ENCODE peak calls at places on chromosomes 11 and 22, in seven cellular contexts. E, H, Z, C, J, K and A are unnamed samples.

GRCh38 chr22:26568207-26568706 is 21.7 kb downstream of the TPST2 start:
- ATAC-seq in E (peak; percentile 88), H (no peak), Z (no peak), C (no peak), J (no peak), K (peak; percentile 82), A (no peak)

GRCh38 chr11:65429724-65430405 is 7.3 kb downstream of the NEAT1 start:
- ATAC-seq in E (peak; percentile 11), H (peak; percentile 37), Z (no peak), C (no peak), J (no peak), K (peak; percentile 5), A (peak; percentile 9)

GRCh38 chr11:43497144-43497543 is 138.4 kb downstream of the TTC17 start:
- ATAC-seq in E (peak; percentile 36), H (no peak), Z (no peak), C (no peak), J (no peak), K (peak; percentile 29), A (peak; percentile 27)

GRCh38 chr22:20154602-20155183 is 3.8 kb upstream of the CCDC188 start:
- ATAC-seq in E (no peak), H (no peak), Z (no peak), C (no peak), J (no peak), K (no peak), A (peak; percentile 50)

GRCh38 chr11:114059984-114060401 is 482 bp downstream of the ZBTB16 start:
- ATAC-seq in E (peak; percentile 17), H (peak; percentile 31), Z (peak; percentile 28), C (peak; percentile 42), J (peak; percentile 40), K (peak; percentile 11), A (no peak)

GRCh38 chr11:76236092-76237026 is 30.1 kb upstream of the WNT11 start:
- ATAC-seq in E (peak; percentile 16), H (peak; percentile 62), Z (peak; percentile 14), C (peak; percentile 45), J (no peak), K (peak; percentile 61), A (peak; percentile 68)

GRCh38 chr11:111059726-111060125 is 185.8 kb upstream of the POU2AF2 start:
- ATAC-seq in E (peak; percentile 86), H (no peak), Z (no peak), C (no peak), J (no peak), K (peak; percentile 96), A (no peak)

GRCh38 chr22:36258750-36259619 is 6.1 kb downstream of the APOL1 start:
- ATAC-seq in E (no peak), H (peak; percentile 21), Z (peak; percentile 75), C (peak; percentile 61), J (peak; percentile 50), K (no peak), A (peak; percentile 12)

GRCh38 chr11:131025020-131025419 is 108.7 kb upstream of the SNX19 start:
- ATAC-seq in E (peak; percentile 81), H (no peak), Z (no peak), C (peak; percentile 34), J (no peak), K (peak; percentile 87), A (no peak)

GRCh38 chr11:10441652-10442503 is 13.2 kb upstream of the AMPD3 start:
- ATAC-seq in E (peak; percentile 44), H (no peak), Z (peak; percentile 75), C (peak; percentile 93), J (peak; percentile 89), K (no peak), A (no peak)

GRCh38 chr11:111370902-111371578 is 8.0 kb downstream of the POU2AF1 start:
- ATAC-seq in E (peak; percentile 59), H (no peak), Z (peak; percentile 82), C (peak; percentile 48), J (no peak), K (no peak), A (no peak)

GRCh38 chr22:20536590-20537324 is 29.3 kb downstream of the MED15 start:
- ATAC-seq in E (no peak), H (no peak), Z (no peak), C (no peak), J (no peak), K (no peak), A (no peak)

GRCh38 chr11:2762031-2762380 is 62.2 kb upstream of the KCNQ1OT1 start:
- ATAC-seq in E (no peak), H (no peak), Z (no peak), C (no peak), J (no peak), K (no peak), A (no peak)

GRCh38 chr11:64083681-64084080 is 48.0 kb downstream of the FLRT1 start:
- ATAC-seq in E (no peak), H (no peak), Z (no peak), C (no peak), J (no peak), K (no peak), A (no peak)

GRCh38 chr22:31676700-31677099 is 14.7 kb upstream of the PISD start:
- ATAC-seq in E (peak; percentile 100), H (peak; percentile 96), Z (peak; percentile 100), C (peak; percentile 100), J (peak; percentile 100), K (peak; percentile 99), A (peak; percentile 98)

GRCh38 chr11:73383249-73384126 is 7.3 kb downstream of the RELT start:
- ATAC-seq in E (peak; percentile 22), H (no peak), Z (no peak), C (peak; percentile 10), J (no peak), K (no peak), A (peak; percentile 18)

GRCh38 chr11:85934599-85935169 is 79.5 kb downstream of the CCDC83 start:
- ATAC-seq in E (no peak), H (no peak), Z (no peak), C (no peak), J (no peak), K (no peak), A (no peak)

GRCh38 chr11:124402326-124402922 is 3.6 kb upstream of the OR8B3 start:
- ATAC-seq in E (peak; percentile 84), H (peak; percentile 76), Z (peak; percentile 81), C (peak; percentile 84), J (no peak), K (peak; percentile 94), A (peak; percentile 99)

GRCh38 chr22:24390576-24390975 is 36.8 kb upstream of the ADORA2A start:
- ATAC-seq in E (no peak), H (peak; percentile 44), Z (no peak), C (no peak), J (no peak), K (no peak), A (no peak)

GRCh38 chr11:11230802-11231562 is 122.1 kb downstream of the CSNK2A3 start:
- ATAC-seq in E (peak; percentile 33), H (no peak), Z (peak; percentile 66), C (peak; percentile 79), J (no peak), K (no peak), A (peak; percentile 60)

GRCh38 chr11:114058026-114058706 is 1.3 kb upstream of the ZBTB16 start:
- ATAC-seq in E (no peak), H (peak; percentile 2), Z (no peak), C (no peak), J (no peak), K (no peak), A (no peak)

GRCh38 chr22:24231706-24232105 is 13.2 kb downstream of the GGT5 start:
- ATAC-seq in E (no peak), H (no peak), Z (no peak), C (no peak), J (no peak), K (no peak), A (no peak)

GRCh38 chr22:19331975-19332374 is 40.5 kb upstream of the CLTCL1 start:
- ATAC-seq in E (no peak), H (no peak), Z (no peak), C (no peak), J (no peak), K (no peak), A (no peak)

GRCh38 chr22:20393705-20394476 is at the start of gene ZNF74:
- ATAC-seq in E (peak; percentile 90), H (peak; percentile 96), Z (peak; percentile 93), C (peak; percentile 86), J (peak; percentile 97), K (peak; percentile 92), A (peak; percentile 96)